ENCODE peak calls at places on chromosomes 13 and 19, in eight cellular contexts. One of them, this sample, is unnamed. For H3K4me1, the result is how much of the 10 kb centered on the place peaks cover.

GRCh38 chr13:30148171-30148754 is 159.1 kb downstream of the KATNAL1 start:
- DNase-seq in mammary epithelial cell: no peak
- DNase-seq in psoas muscle: no peak
- DNase-seq in naive thymus-derived CD4-positive, alpha-beta T cell: peak
- DNase-seq in transverse colon: no peak
- DNase-seq in cardiac muscle cell: no peak
- DNase-seq in mesendoderm: no peak
- DNase-seq in aorta: no peak
- DNase-seq in this sample: no peak

GRCh38 chr13:101425623-101426022 is 9.3 kb upstream of the NALCN start:
- DNase-seq in aorta: no peak
- DNase-seq in mesendoderm: peak
- DNase-seq in naive thymus-derived CD4-positive, alpha-beta T cell: no peak
- DNase-seq in mammary epithelial cell: no peak
- DNase-seq in cardiac muscle cell: no peak
- DNase-seq in transverse colon: no peak
- DNase-seq in psoas muscle: no peak
- DNase-seq in this sample: no peak

GRCh38 chr13:72205773-72206172 is 338.8 kb upstream of the DACH1 start:
- DNase-seq in mesendoderm: no peak
- DNase-seq in aorta: no peak
- DNase-seq in transverse colon: no peak
- DNase-seq in naive thymus-derived CD4-positive, alpha-beta T cell: no peak
- DNase-seq in cardiac muscle cell: no peak
- DNase-seq in mammary epithelial cell: peak
- DNase-seq in psoas muscle: no peak
- DNase-seq in this sample: no peak

GRCh38 chr13:110815471-110816204 is 99.2 kb downstream of the ANKRD10 start:
- DNase-seq in naive thymus-derived CD4-positive, alpha-beta T cell: no peak
- DNase-seq in psoas muscle: no peak
- DNase-seq in aorta: no peak
- DNase-seq in cardiac muscle cell: no peak
- DNase-seq in mammary epithelial cell: peak
- DNase-seq in mesendoderm: no peak
- DNase-seq in transverse colon: no peak
- DNase-seq in this sample: no peak

GRCh38 chr13:110463876-110464510 is 97.5 kb downstream of the RAB20 start:
- DNase-seq in transverse colon: no peak
- DNase-seq in psoas muscle: no peak
- DNase-seq in cardiac muscle cell: no peak
- DNase-seq in aorta: no peak
- DNase-seq in naive thymus-derived CD4-positive, alpha-beta T cell: no peak
- DNase-seq in mammary epithelial cell: no peak
- DNase-seq in mesendoderm: no peak
- DNase-seq in this sample: no peak

GRCh38 chr19:40811478-40812341 is 12.7 kb downstream of the EGLN2 start:
- DNase-seq in transverse colon: no peak
- DNase-seq in aorta: no peak
- DNase-seq in naive thymus-derived CD4-positive, alpha-beta T cell: no peak
- DNase-seq in cardiac muscle cell: no peak
- DNase-seq in mammary epithelial cell: no peak
- DNase-seq in mesendoderm: no peak
- DNase-seq in psoas muscle: no peak
- DNase-seq in this sample: peak

GRCh38 chr19:35195822-35196221 is 32.7 kb downstream of the FAM187B start:
- DNase-seq in mammary epithelial cell: no peak
- DNase-seq in psoas muscle: no peak
- DNase-seq in aorta: no peak
- DNase-seq in naive thymus-derived CD4-positive, alpha-beta T cell: no peak
- DNase-seq in transverse colon: no peak
- DNase-seq in cardiac muscle cell: no peak
- DNase-seq in mesendoderm: no peak
- DNase-seq in this sample: no peak

GRCh38 chr13:24165746-24166145 is 5.2 kb downstream of the SPATA13 start:
- DNase-seq in mammary epithelial cell: no peak
- DNase-seq in cardiac muscle cell: no peak
- DNase-seq in mesendoderm: no peak
- DNase-seq in aorta: no peak
- DNase-seq in naive thymus-derived CD4-positive, alpha-beta T cell: no peak
- DNase-seq in psoas muscle: no peak
- DNase-seq in transverse colon: no peak
- DNase-seq in this sample: no peak

GRCh38 chr13:77810430-77810829 is 108.2 kb downstream of the EDNRB start:
- DNase-seq in aorta: no peak
- DNase-seq in cardiac muscle cell: peak
- DNase-seq in psoas muscle: no peak
- DNase-seq in mammary epithelial cell: peak
- DNase-seq in mesendoderm: peak
- DNase-seq in naive thymus-derived CD4-positive, alpha-beta T cell: no peak
- DNase-seq in transverse colon: no peak
- DNase-seq in this sample: no peak

GRCh38 chr19:18895828-18896341 is at the start of gene CERS1:
- DNase-seq in psoas muscle: no peak
- DNase-seq in mammary epithelial cell: no peak
- DNase-seq in transverse colon: no peak
- DNase-seq in naive thymus-derived CD4-positive, alpha-beta T cell: no peak
- DNase-seq in aorta: no peak
- DNase-seq in mesendoderm: peak
- DNase-seq in cardiac muscle cell: no peak
- DNase-seq in this sample: peak

GRCh38 chr13:77300176-77301141 is 26.4 kb downstream of the MYCBP2 start:
- DNase-seq in psoas muscle: no peak
- DNase-seq in aorta: no peak
- DNase-seq in mammary epithelial cell: peak
- DNase-seq in naive thymus-derived CD4-positive, alpha-beta T cell: no peak
- DNase-seq in mesendoderm: peak
- DNase-seq in transverse colon: no peak
- DNase-seq in cardiac muscle cell: peak
- DNase-seq in this sample: no peak

GRCh38 chr13:107301724-107302374 is 733.9 kb upstream of the ARGLU1 start:
- DNase-seq in mesendoderm: peak
- DNase-seq in transverse colon: no peak
- DNase-seq in naive thymus-derived CD4-positive, alpha-beta T cell: no peak
- DNase-seq in cardiac muscle cell: peak
- DNase-seq in aorta: no peak
- DNase-seq in psoas muscle: no peak
- DNase-seq in mammary epithelial cell: no peak
- DNase-seq in this sample: peak

GRCh38 chr19:1251233-1251502 is 2.8 kb downstream of the MIDN start:
- DNase-seq in aorta: peak
- DNase-seq in transverse colon: peak
- DNase-seq in mesendoderm: peak
- DNase-seq in cardiac muscle cell: peak
- DNase-seq in psoas muscle: no peak
- DNase-seq in mammary epithelial cell: peak
- DNase-seq in naive thymus-derived CD4-positive, alpha-beta T cell: peak
- DNase-seq in this sample: peak
- H3K4me1 ChIP-seq in aorta: under half
- H3K4me1 ChIP-seq in transverse colon: under half
- H3K4me1 ChIP-seq in mesendoderm: under half
- H3K4me1 ChIP-seq in cardiac muscle cell: under half
- H3K4me1 ChIP-seq in psoas muscle: half or more
- H3K4me1 ChIP-seq in mammary epithelial cell: under half
- H3K4me1 ChIP-seq in naive thymus-derived CD4-positive, alpha-beta T cell: under half
- H3K4me1 ChIP-seq in this sample: under half

GRCh38 chr19:54626757-54627156 is 3.5 kb upstream of the LILRB1 start:
- DNase-seq in psoas muscle: no peak
- DNase-seq in mammary epithelial cell: no peak
- DNase-seq in aorta: no peak
- DNase-seq in cardiac muscle cell: no peak
- DNase-seq in transverse colon: no peak
- DNase-seq in mesendoderm: no peak
- DNase-seq in naive thymus-derived CD4-positive, alpha-beta T cell: no peak
- DNase-seq in this sample: no peak
- H3K4me1 ChIP-seq in psoas muscle: under half
- H3K4me1 ChIP-seq in mammary epithelial cell: under half
- H3K4me1 ChIP-seq in aorta: under half
- H3K4me1 ChIP-seq in cardiac muscle cell: under half
- H3K4me1 ChIP-seq in transverse colon: under half
- H3K4me1 ChIP-seq in mesendoderm: under half
- H3K4me1 ChIP-seq in naive thymus-derived CD4-positive, alpha-beta T cell: under half
- H3K4me1 ChIP-seq in this sample: under half

GRCh38 chr19:2977686-2978466 is 512 bp downstream of the TLE6 start:
- DNase-seq in naive thymus-derived CD4-positive, alpha-beta T cell: no peak
- DNase-seq in transverse colon: no peak
- DNase-seq in aorta: no peak
- DNase-seq in mammary epithelial cell: no peak
- DNase-seq in cardiac muscle cell: no peak
- DNase-seq in psoas muscle: no peak
- DNase-seq in mesendoderm: no peak
- DNase-seq in this sample: peak
- H3K4me1 ChIP-seq in naive thymus-derived CD4-positive, alpha-beta T cell: under half
- H3K4me1 ChIP-seq in transverse colon: under half
- H3K4me1 ChIP-seq in aorta: under half
- H3K4me1 ChIP-seq in mammary epithelial cell: under half
- H3K4me1 ChIP-seq in cardiac muscle cell: under half
- H3K4me1 ChIP-seq in psoas muscle: under half
- H3K4me1 ChIP-seq in mesendoderm: under half
- H3K4me1 ChIP-seq in this sample: under half

DNA sequence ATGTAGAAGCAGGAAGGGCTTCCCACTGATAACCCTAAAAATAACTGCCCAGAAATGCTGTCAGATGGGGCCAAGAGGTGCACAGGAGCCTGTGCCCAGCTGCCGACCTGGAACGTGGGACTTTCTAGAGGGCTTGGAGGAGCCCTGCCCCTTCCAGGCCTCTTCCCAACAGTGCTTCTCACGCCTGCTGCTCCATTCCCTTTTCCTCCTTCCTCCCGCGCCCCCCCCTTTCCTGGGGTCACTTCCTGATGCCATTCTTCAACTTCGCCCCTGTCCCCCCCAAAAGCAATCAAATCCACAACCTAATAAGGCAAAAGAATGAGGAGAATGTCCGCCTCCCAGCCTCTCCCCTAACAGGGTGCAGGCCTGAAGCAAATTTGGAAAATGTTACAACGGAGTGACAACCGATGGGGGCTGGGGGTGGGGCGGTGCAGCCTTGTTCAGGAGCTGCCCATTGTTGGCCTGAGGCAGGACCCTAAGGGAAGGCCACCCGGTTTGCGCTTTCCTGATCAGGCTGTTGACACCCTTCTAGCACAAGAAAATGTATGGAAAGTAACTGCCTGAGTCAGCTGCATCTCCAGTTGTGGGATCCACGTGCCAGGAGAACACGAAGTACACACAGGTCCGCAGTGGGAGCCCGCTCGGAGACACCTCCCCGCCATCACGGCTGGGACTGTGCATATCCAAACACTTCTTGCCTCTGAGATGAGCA is 18.7 kb downstream of the ACTN4 start:
- DNase-seq in naive thymus-derived CD4-positive, alpha-beta T cell: no peak
- DNase-seq in cardiac muscle cell: peak
- DNase-seq in mesendoderm: peak
- DNase-seq in mammary epithelial cell: no peak
- DNase-seq in aorta: peak
- DNase-seq in psoas muscle: peak
- DNase-seq in transverse colon: peak
- DNase-seq in this sample: peak
- H3K4me1 ChIP-seq in naive thymus-derived CD4-positive, alpha-beta T cell: half or more
- H3K4me1 ChIP-seq in cardiac muscle cell: half or more
- H3K4me1 ChIP-seq in mesendoderm: under half
- H3K4me1 ChIP-seq in mammary epithelial cell: half or more
- H3K4me1 ChIP-seq in aorta: under half
- H3K4me1 ChIP-seq in psoas muscle: half or more
- H3K4me1 ChIP-seq in transverse colon: half or more
- H3K4me1 ChIP-seq in this sample: half or more

GRCh38 chr13:47085346-47085745 is 188.5 kb upstream of the HTR2A start:
- DNase-seq in mammary epithelial cell: no peak
- DNase-seq in psoas muscle: no peak
- DNase-seq in transverse colon: no peak
- DNase-seq in naive thymus-derived CD4-positive, alpha-beta T cell: no peak
- DNase-seq in aorta: no peak
- DNase-seq in mesendoderm: no peak
- DNase-seq in cardiac muscle cell: no peak
- DNase-seq in this sample: no peak

GRCh38 chr13:47076536-47076935 is 179.7 kb upstream of the HTR2A start:
- DNase-seq in transverse colon: no peak
- DNase-seq in psoas muscle: no peak
- DNase-seq in naive thymus-derived CD4-positive, alpha-beta T cell: no peak
- DNase-seq in cardiac muscle cell: no peak
- DNase-seq in mammary epithelial cell: no peak
- DNase-seq in aorta: no peak
- DNase-seq in mesendoderm: no peak
- DNase-seq in this sample: no peak

GRCh38 chr13:47081246-47081645 is 184.4 kb upstream of the HTR2A start:
- DNase-seq in naive thymus-derived CD4-positive, alpha-beta T cell: no peak
- DNase-seq in mammary epithelial cell: no peak
- DNase-seq in psoas muscle: no peak
- DNase-seq in transverse colon: no peak
- DNase-seq in mesendoderm: no peak
- DNase-seq in aorta: no peak
- DNase-seq in cardiac muscle cell: no peak
- DNase-seq in this sample: no peak

GRCh38 chr13:47081850-47082249 is 185.0 kb upstream of the HTR2A start:
- DNase-seq in psoas muscle: no peak
- DNase-seq in naive thymus-derived CD4-positive, alpha-beta T cell: no peak
- DNase-seq in cardiac muscle cell: no peak
- DNase-seq in mammary epithelial cell: no peak
- DNase-seq in mesendoderm: peak
- DNase-seq in transverse colon: no peak
- DNase-seq in aorta: no peak
- DNase-seq in this sample: no peak

DNA sequence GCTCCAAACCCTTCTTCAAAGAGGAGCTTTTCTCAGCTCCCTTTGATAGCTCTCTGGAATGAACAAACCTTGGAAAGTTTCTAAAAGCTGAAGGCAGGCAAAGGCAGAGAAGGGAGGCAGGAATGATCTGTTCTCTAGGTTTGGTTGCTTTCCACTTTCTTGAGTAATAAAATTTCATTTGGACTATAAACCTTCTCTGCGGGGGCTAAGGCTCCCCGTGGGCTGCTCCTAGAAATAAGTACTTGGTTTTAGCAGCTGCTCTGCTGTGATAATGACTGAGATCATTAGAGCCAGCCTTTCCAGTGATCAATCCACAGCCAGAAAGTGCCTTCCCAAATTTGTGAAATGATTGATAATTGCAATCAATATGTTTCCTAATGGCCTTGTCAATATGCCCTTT is 183.8 kb upstream of the HTR2A start:
- DNase-seq in psoas muscle: no peak
- DNase-seq in naive thymus-derived CD4-positive, alpha-beta T cell: no peak
- DNase-seq in cardiac muscle cell: no peak
- DNase-seq in transverse colon: no peak
- DNase-seq in mesendoderm: no peak
- DNase-seq in aorta: no peak
- DNase-seq in mammary epithelial cell: no peak
- DNase-seq in this sample: no peak
- H3K4me1 ChIP-seq in psoas muscle: under half
- H3K4me1 ChIP-seq in naive thymus-derived CD4-positive, alpha-beta T cell: under half
- H3K4me1 ChIP-seq in cardiac muscle cell: under half
- H3K4me1 ChIP-seq in transverse colon: under half
- H3K4me1 ChIP-seq in mesendoderm: under half
- H3K4me1 ChIP-seq in aorta: under half
- H3K4me1 ChIP-seq in mammary epithelial cell: under half
- H3K4me1 ChIP-seq in this sample: under half